ENCODE peak calls at places on chromosome 17, in six cellular contexts. One of them, this sample, is unnamed.
A peak's percentile ranks its signal among the peaks of the same experiment; 100 is the strongest.

GRCh38 chr17:78329263-78330059 is 30.4 kb downstream of the SOCS3 start:
- DNase-seq in cardiac muscle cell: no peak
- DNase-seq in mesothelial cell of epicardium: no peak
- DNase-seq in endothelial cell: no peak
- DNase-seq in cardiac fibroblast: peak; percentile 83
- DNase-seq in WTC11: no peak
- DNase-seq in this sample: no peak

GRCh38 chr17:81368161-81368560 is 27.1 kb upstream of the BAHCC1 start:
- DNase-seq in endothelial cell: no peak
- DNase-seq in mesothelial cell of epicardium: no peak
- DNase-seq in WTC11: no peak
- DNase-seq in cardiac fibroblast: no peak
- DNase-seq in cardiac muscle cell: no peak
- DNase-seq in this sample: no peak

GRCh38 chr17:2230877-2231276 is 72.7 kb downstream of the SMG6 start:
- DNase-seq in cardiac muscle cell: no peak
- DNase-seq in cardiac fibroblast: peak; percentile 75
- DNase-seq in endothelial cell: no peak
- DNase-seq in mesothelial cell of epicardium: no peak
- DNase-seq in WTC11: no peak
- DNase-seq in this sample: no peak

GRCh38 chr17:15744885-15745284 is 12.8 kb downstream of the TBC1D26 start:
- DNase-seq in mesothelial cell of epicardium: no peak
- DNase-seq in cardiac fibroblast: no peak
- DNase-seq in endothelial cell: no peak
- DNase-seq in cardiac muscle cell: peak; percentile 8
- DNase-seq in WTC11: no peak
- DNase-seq in this sample: no peak

GRCh38 chr17:5921919-5922318 is 148.3 kb upstream of the WSCD1 start:
- DNase-seq in endothelial cell: no peak
- DNase-seq in cardiac muscle cell: no peak
- DNase-seq in cardiac fibroblast: no peak
- DNase-seq in WTC11: no peak
- DNase-seq in mesothelial cell of epicardium: no peak
- DNase-seq in this sample: no peak

GRCh38 chr17:48604770-48605329 is at the start of gene HOXB6:
- DNase-seq in cardiac muscle cell: no peak
- DNase-seq in cardiac fibroblast: no peak
- DNase-seq in mesothelial cell of epicardium: no peak
- DNase-seq in WTC11: no peak
- DNase-seq in endothelial cell: no peak
- DNase-seq in this sample: no peak

GRCh38 chr17:77287432-77288068 is 146.8 kb downstream of the SEC14L1 start:
- DNase-seq in cardiac fibroblast: peak; percentile 93
- DNase-seq in endothelial cell: peak; percentile 47
- DNase-seq in mesothelial cell of epicardium: no peak
- DNase-seq in cardiac muscle cell: peak; percentile 84
- DNase-seq in WTC11: peak; percentile 33
- DNase-seq in this sample: no peak

GRCh38 chr17:40224707-40225092 is 5.6 kb downstream of the WIPF2 start:
- DNase-seq in cardiac fibroblast: peak; percentile 81
- DNase-seq in endothelial cell: no peak
- DNase-seq in cardiac muscle cell: no peak
- DNase-seq in mesothelial cell of epicardium: no peak
- DNase-seq in WTC11: no peak
- DNase-seq in this sample: no peak

GRCh38 chr17:32801193-32801592 is 75.7 kb downstream of the MYO1D start:
- DNase-seq in mesothelial cell of epicardium: no peak
- DNase-seq in cardiac fibroblast: no peak
- DNase-seq in WTC11: no peak
- DNase-seq in endothelial cell: no peak
- DNase-seq in cardiac muscle cell: no peak
- DNase-seq in this sample: no peak

GRCh38 chr17:80862978-80863377 is 128.7 kb upstream of the CHMP6 start:
- DNase-seq in endothelial cell: no peak
- DNase-seq in mesothelial cell of epicardium: no peak
- DNase-seq in cardiac fibroblast: no peak
- DNase-seq in WTC11: no peak
- DNase-seq in cardiac muscle cell: no peak
- DNase-seq in this sample: no peak

GRCh38 chr17:28549274-28550132 is 2.9 kb downstream of the UNC119 start:
- DNase-seq in mesothelial cell of epicardium: no peak
- DNase-seq in WTC11: no peak
- DNase-seq in endothelial cell: no peak
- DNase-seq in cardiac fibroblast: no peak
- DNase-seq in cardiac muscle cell: no peak
- DNase-seq in this sample: no peak

GRCh38 chr17:69882281-69882680 is 192.7 kb upstream of the KCNJ16 start:
- DNase-seq in cardiac fibroblast: no peak
- DNase-seq in cardiac muscle cell: no peak
- DNase-seq in mesothelial cell of epicardium: no peak
- DNase-seq in endothelial cell: no peak
- DNase-seq in WTC11: no peak
- DNase-seq in this sample: no peak

GRCh38 chr17:40937384-40937819 is at the start of gene KRT23:
- DNase-seq in mesothelial cell of epicardium: no peak
- DNase-seq in WTC11: peak; percentile 36
- DNase-seq in cardiac muscle cell: no peak
- DNase-seq in cardiac fibroblast: no peak
- DNase-seq in endothelial cell: no peak
- DNase-seq in this sample: no peak

GRCh38 chr17:10139560-10139959 is 58.8 kb downstream of the GAS7 start:
- DNase-seq in mesothelial cell of epicardium: no peak
- DNase-seq in cardiac muscle cell: no peak
- DNase-seq in cardiac fibroblast: no peak
- DNase-seq in WTC11: no peak
- DNase-seq in endothelial cell: no peak
- DNase-seq in this sample: no peak

GRCh38 chr17:81295678-81296381 is 723 bp upstream of the SLC38A10 start:
- DNase-seq in WTC11: peak; percentile 57
- DNase-seq in mesothelial cell of epicardium: no peak
- DNase-seq in endothelial cell: no peak
- DNase-seq in cardiac fibroblast: peak; percentile 46
- DNase-seq in cardiac muscle cell: no peak
- DNase-seq in this sample: peak; percentile 37

GRCh38 chr17:63436523-63437110 is 9.5 kb downstream of the CYB561 start:
- DNase-seq in cardiac muscle cell: no peak
- DNase-seq in cardiac fibroblast: no peak
- DNase-seq in WTC11: peak; percentile 60
- DNase-seq in endothelial cell: no peak
- DNase-seq in mesothelial cell of epicardium: no peak
- DNase-seq in this sample: no peak

GRCh38 chr17:48843172-48843900 is 12.5 kb downstream of the CALCOCO2 start:
- DNase-seq in WTC11: no peak
- DNase-seq in cardiac fibroblast: peak; percentile 65
- DNase-seq in cardiac muscle cell: no peak
- DNase-seq in endothelial cell: no peak
- DNase-seq in mesothelial cell of epicardium: no peak
- DNase-seq in this sample: no peak

GRCh38 chr17:32266389-32267269 is 997 bp downstream of the RHBDL3 start:
- DNase-seq in WTC11: peak; percentile 72
- DNase-seq in mesothelial cell of epicardium: no peak
- DNase-seq in cardiac muscle cell: peak; percentile 69
- DNase-seq in cardiac fibroblast: no peak
- DNase-seq in endothelial cell: no peak
- DNase-seq in this sample: peak; percentile 28

GRCh38 chr17:48215583-48216139 is 108.1 kb downstream of the SNX11 start:
- DNase-seq in cardiac muscle cell: no peak
- DNase-seq in endothelial cell: peak; percentile 57
- DNase-seq in mesothelial cell of epicardium: no peak
- DNase-seq in WTC11: peak; percentile 49
- DNase-seq in cardiac fibroblast: peak; percentile 65
- DNase-seq in this sample: no peak

GRCh38 chr17:82884341-82884871 is 44.6 kb upstream of the ZNF750 start:
- DNase-seq in mesothelial cell of epicardium: no peak
- DNase-seq in endothelial cell: no peak
- DNase-seq in WTC11: no peak
- DNase-seq in cardiac muscle cell: no peak
- DNase-seq in cardiac fibroblast: peak; percentile 21
- DNase-seq in this sample: no peak

DNA sequence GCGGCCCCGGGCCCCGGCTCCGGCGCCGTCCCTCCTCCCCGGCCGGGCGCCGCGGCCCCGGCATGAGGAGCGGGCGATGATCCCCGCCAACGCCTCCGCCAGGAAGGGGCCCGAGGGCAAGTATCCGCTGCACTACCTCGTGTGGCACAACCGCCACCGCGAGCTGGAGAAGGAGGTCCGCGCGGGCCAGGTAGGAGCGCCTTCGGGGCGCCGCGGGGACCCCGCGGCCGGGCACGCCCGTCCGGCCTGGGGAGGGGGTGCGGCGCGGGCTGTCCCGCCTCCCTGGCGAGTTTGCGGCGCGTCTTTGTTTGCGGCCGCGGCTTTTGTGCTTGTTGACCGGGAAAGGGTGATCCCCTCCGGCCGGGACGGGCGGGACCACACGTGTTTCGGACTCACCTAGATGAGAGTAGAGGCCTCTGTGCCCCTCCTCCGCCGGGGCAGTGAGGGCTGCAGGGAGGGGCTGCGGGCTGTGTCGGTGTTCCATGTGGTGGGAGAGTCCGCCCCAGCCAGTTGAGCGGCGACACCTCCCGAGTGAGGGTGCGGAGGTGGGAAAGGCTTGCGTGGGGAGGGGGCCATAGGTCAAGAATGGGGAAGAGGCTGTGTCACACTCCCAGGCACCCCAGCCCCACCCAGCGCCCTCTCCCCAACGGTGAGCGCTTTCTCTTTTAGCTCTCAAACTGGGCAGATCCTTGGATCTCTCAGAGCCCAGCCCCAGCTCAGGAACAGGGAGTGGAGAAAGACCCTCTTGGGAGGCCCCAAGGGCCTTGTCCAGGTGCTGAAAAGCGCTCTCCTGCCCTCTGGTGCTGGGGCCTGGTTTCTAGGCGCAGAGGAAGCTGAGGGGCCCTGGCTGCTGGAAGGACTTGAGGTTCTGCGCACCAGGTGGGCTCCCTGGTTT is 861 bp downstream of the ANKRD13B start:
- DNase-seq in cardiac fibroblast: no peak
- DNase-seq in endothelial cell: no peak
- DNase-seq in mesothelial cell of epicardium: no peak
- DNase-seq in cardiac muscle cell: peak; percentile 86
- DNase-seq in WTC11: peak; percentile 79
- DNase-seq in this sample: no peak
- TF ChIP-seq CTCF in cardiac fibroblast: no peak
- TF ChIP-seq CTCF in endothelial cell: no peak
- TF ChIP-seq CTCF in mesothelial cell of epicardium: no peak
- TF ChIP-seq CTCF in cardiac muscle cell: peak; percentile 30
- TF ChIP-seq CTCF in WTC11: no peak
- TF ChIP-seq CTCF in this sample: peak; percentile 20

GRCh38 chr17:13594762-13595697 is 6.7 kb downstream of the HS3ST3A1 start:
- DNase-seq in cardiac fibroblast: peak; percentile 94
- DNase-seq in endothelial cell: peak; percentile 82
- DNase-seq in mesothelial cell of epicardium: peak; percentile 67
- DNase-seq in WTC11: peak; percentile 75
- DNase-seq in cardiac muscle cell: peak; percentile 87
- DNase-seq in this sample: peak; percentile 72
- TF ChIP-seq CTCF in cardiac fibroblast: peak; percentile 84
- TF ChIP-seq CTCF in endothelial cell: peak; percentile 82
- TF ChIP-seq CTCF in mesothelial cell of epicardium: peak; percentile 88
- TF ChIP-seq CTCF in WTC11: peak; percentile 83
- TF ChIP-seq CTCF in cardiac muscle cell: peak; percentile 88
- TF ChIP-seq CTCF in this sample: peak; percentile 88

GRCh38 chr17:7862692-7863437 is 5.1 kb downstream of the CYB5D1 start:
- DNase-seq in endothelial cell: peak; percentile 46
- DNase-seq in cardiac muscle cell: peak; percentile 64
- DNase-seq in WTC11: peak; percentile 77
- DNase-seq in mesothelial cell of epicardium: no peak
- DNase-seq in cardiac fibroblast: peak; percentile 63
- DNase-seq in this sample: no peak
- TF ChIP-seq CTCF in endothelial cell: peak; percentile 81
- TF ChIP-seq CTCF in cardiac muscle cell: peak; percentile 64
- TF ChIP-seq CTCF in WTC11: peak; percentile 64
- TF ChIP-seq CTCF in mesothelial cell of epicardium: peak; percentile 96
- TF ChIP-seq CTCF in cardiac fibroblast: peak; percentile 68
- TF ChIP-seq CTCF in this sample: peak; percentile 78

GRCh38 chr17:39107973-39108372 is 43.5 kb downstream of the PLXDC1 start:
- DNase-seq in endothelial cell: no peak
- DNase-seq in mesothelial cell of epicardium: no peak
- DNase-seq in cardiac fibroblast: no peak
- DNase-seq in WTC11: no peak
- DNase-seq in cardiac muscle cell: no peak
- DNase-seq in this sample: no peak
- TF ChIP-seq CTCF in endothelial cell: no peak
- TF ChIP-seq CTCF in mesothelial cell of epicardium: no peak
- TF ChIP-seq CTCF in cardiac fibroblast: no peak
- TF ChIP-seq CTCF in WTC11: no peak
- TF ChIP-seq CTCF in cardiac muscle cell: no peak
- TF ChIP-seq CTCF in this sample: no peak

GRCh38 chr17:72632026-72632684 is 460.3 kb downstream of the SLC39A11 start:
- DNase-seq in mesothelial cell of epicardium: no peak
- DNase-seq in WTC11: no peak
- DNase-seq in cardiac fibroblast: no peak
- DNase-seq in cardiac muscle cell: no peak
- DNase-seq in endothelial cell: no peak
- DNase-seq in this sample: no peak

GRCh38 chr17:72631568-72631967 is 460.9 kb downstream of the SLC39A11 start:
- DNase-seq in endothelial cell: no peak
- DNase-seq in mesothelial cell of epicardium: no peak
- DNase-seq in cardiac muscle cell: no peak
- DNase-seq in WTC11: no peak
- DNase-seq in cardiac fibroblast: no peak
- DNase-seq in this sample: no peak

GRCh38 chr17:72635034-72635654 is 457.3 kb downstream of the SLC39A11 start:
- DNase-seq in mesothelial cell of epicardium: no peak
- DNase-seq in cardiac muscle cell: no peak
- DNase-seq in cardiac fibroblast: no peak
- DNase-seq in WTC11: no peak
- DNase-seq in endothelial cell: no peak
- DNase-seq in this sample: no peak

GRCh38 chr17:72639711-72640110 is 452.8 kb downstream of the SLC39A11 start:
- DNase-seq in cardiac muscle cell: no peak
- DNase-seq in cardiac fibroblast: no peak
- DNase-seq in mesothelial cell of epicardium: no peak
- DNase-seq in WTC11: no peak
- DNase-seq in endothelial cell: no peak
- DNase-seq in this sample: no peak

GRCh38 chr17:72634621-72635020 is 457.9 kb downstream of the SLC39A11 start:
- DNase-seq in cardiac muscle cell: no peak
- DNase-seq in WTC11: no peak
- DNase-seq in endothelial cell: no peak
- DNase-seq in mesothelial cell of epicardium: no peak
- DNase-seq in cardiac fibroblast: no peak
- DNase-seq in this sample: no peak
- TF ChIP-seq CTCF in cardiac muscle cell: no peak
- TF ChIP-seq CTCF in WTC11: no peak
- TF ChIP-seq CTCF in endothelial cell: no peak
- TF ChIP-seq CTCF in mesothelial cell of epicardium: no peak
- TF ChIP-seq CTCF in cardiac fibroblast: no peak
- TF ChIP-seq CTCF in this sample: no peak